ENCODE peak calls at places on chromosome 15, in four cellular contexts. E is amygdala; X is HS-5; Q is stimulated activated CD8-positive, alpha-beta memory T cell treated with anti-CD3 and anti-CD28 coated beads, Interleukin-7, amount 100 ng/mL, for 1 hour. M is an unnamed sample.

GRCh38 chr15:42331235-42331634 is 28.1 kb upstream of the CAPN3 start:
- DNase-seq in E (no peak), X (no peak), Q (no peak), M (no peak)

GRCh38 chr15:65595960-65596359 is 15.0 kb downstream of the INTS14 start:
- DNase-seq in E (no peak), X (no peak), Q (no peak), M (peak; percentile 39)

GRCh38 chr15:73744293-73744692 is 8.9 kb downstream of the INSYN1 start:
- DNase-seq in E (no peak), X (no peak), Q (no peak), M (no peak)

GRCh38 chr15:78298983-78299301 is 467 bp downstream of the SKIC8 start:
- DNase-seq in E (no peak), X (no peak), Q (no peak), M (no peak)

GRCh38 chr15:62059818-62060115 is 480 bp downstream of the VPS13C start:
- DNase-seq in E (no peak), X (no peak), Q (no peak), M (no peak)

GRCh38 chr15:69346112-69346511 is 47.4 kb downstream of the PAQR5 start:
- DNase-seq in E (no peak), X (peak; percentile 33), Q (no peak), M (no peak)

GRCh38 chr15:31303434-31304073 is 23.1 kb upstream of the KLF13 start:
- DNase-seq in E (no peak), X (no peak), Q (no peak), M (no peak)

GRCh38 chr15:101322849-101323477 is 27.9 kb upstream of the SNRPA1 start:
- DNase-seq in E (no peak), X (no peak), Q (no peak), M (no peak)

GRCh38 chr15:31276596-31277298 is 49.9 kb upstream of the KLF13 start:
- DNase-seq in E (no peak), X (no peak), Q (no peak), M (no peak)

GRCh38 chr15:79091204-79091867 is 756 bp upstream of the RASGRF1 start:
- DNase-seq in E (peak; percentile 59), X (no peak), Q (no peak), M (peak; percentile 51)

GRCh38 chr15:78640840-78641733 is at the start of gene CHRNB4:
- DNase-seq in E (no peak), X (no peak), Q (no peak), M (no peak)

GRCh38 chr15:29050870-29051269 is 165.1 kb downstream of the APBA2 start:
- DNase-seq in E (no peak), X (no peak), Q (no peak), M (no peak)

GRCh38 chr15:74798388-74799254 is 14.0 kb upstream of the LMAN1L start:
- DNase-seq in E (no peak), X (no peak), Q (no peak), M (no peak)

GRCh38 chr15:38128389-38128788 is 124.2 kb upstream of the SPRED1 start:
- DNase-seq in E (no peak), X (peak; percentile 42), Q (no peak), M (no peak)

GRCh38 chr15:68783226-68784054 is 37.3 kb downstream of the ANP32A start:
- DNase-seq in E (no peak), X (no peak), Q (peak; percentile 20), M (no peak)

GRCh38 chr15:76512971-76513370 is 176.4 kb downstream of the ISL2 start:
- DNase-seq in E (no peak), X (no peak), Q (no peak), M (no peak)

GRCh38 chr15:28021281-28022039 is 77.7 kb downstream of the OCA2 start:
- DNase-seq in E (peak; percentile 46), X (peak; percentile 34), Q (no peak), M (no peak)

GRCh38 chr15:72796210-72796514 is 12.6 kb upstream of the ADPGK start:
- DNase-seq in E (no peak), X (no peak), Q (no peak), M (no peak)

GRCh38 chr15:77036537-77037474 is 34.1 kb downstream of the TSPAN3 start:
- DNase-seq in E (no peak), X (no peak), Q (no peak), M (no peak)

GRCh38 chr15:58248504-58248842 is 110.3 kb downstream of the AQP9 start:
- DNase-seq in E (no peak), X (no peak), Q (no peak), M (no peak)

GRCh38 chr15:60682115-60682514 is 203.2 kb upstream of the ICE2 start:
- DNase-seq in E (no peak), X (no peak), Q (no peak), M (no peak)

GRCh38 chr15:72907733-72908132 is 124.2 kb upstream of the ADPGK start:
- DNase-seq in E (no peak), X (no peak), Q (no peak), M (no peak)

GRCh38 chr15:62938825-62939224 is 103.7 kb upstream of the TPM1 start:
- DNase-seq in E (no peak), X (no peak), Q (no peak), M (no peak)

GRCh38 chr15:79218588-79219200 is 63.8 kb upstream of the ANKRD34C start:
- DNase-seq in E (no peak), X (no peak), Q (no peak), M (peak; percentile 18)

GRCh38 chr15:32885711-32886110 is 167.9 kb downstream of the GREM1 start:
- DNase-seq in E (no peak), X (no peak), Q (no peak), M (no peak)

GRCh38 chr15:77034620-77035467 is 36.1 kb downstream of the TSPAN3 start:
- DNase-seq in E (no peak), X (no peak), Q (no peak), M (peak; percentile 52)

GRCh38 chr15:70802629-70803028 is 39.3 kb upstream of the UACA start:
- DNase-seq in E (no peak), X (peak; percentile 71), Q (no peak), M (no peak)

GRCh38 chr15:39591896-39592315 is 11.0 kb downstream of the THBS1 start:
- DNase-seq in E (no peak), X (no peak), Q (no peak), M (no peak)

GRCh38 chr15:23467110-23467600 is 20.1 kb upstream of the GOLGA6L2 start:
- DNase-seq in E (no peak), X (no peak), Q (no peak), M (peak; percentile 20)